ENCODE peak calls at places on chromosomes 6 and 20, in four cellular contexts. Z, A, B and P are unnamed samples.

GRCh38 chr20:64109831-64110391 is 2.5 kb upstream of the NPBWR2 start:
- DNase-seq in B (no peak), Z (no peak), A (no peak), P (no peak)

GRCh38 chr20:44187054-44187762 is at the start of gene JPH2:
- DNase-seq in Z (peak), A (no peak), B (no peak), P (no peak)

GRCh38 chr6:75090574-75090973 is 115.3 kb downstream of the COL12A1 start:
- DNase-seq in A (no peak), B (no peak), Z (no peak), P (no peak)

GRCh38 chr6:38588631-38589366 is 50.9 kb downstream of the BTBD9 start:
- DNase-seq in B (no peak), A (peak), Z (peak), P (no peak)

GRCh38 chr20:59182401-59183044 is 18.9 kb downstream of the ZNF831 start:
- DNase-seq in Z (no peak), B (no peak), A (no peak), P (no peak)

GRCh38 chr20:891121-892080 is 24.7 kb downstream of the ANGPT4 start:
- DNase-seq in A (no peak), B (peak), Z (no peak), P (no peak)

GRCh38 chr6:75855047-75855446 is 106.0 kb downstream of the MYO6 start:
- DNase-seq in A (peak), Z (peak), B (peak), P (peak)

GRCh38 chr6:81816387-81816786 is 63.9 kb upstream of the TENT5A start:
- DNase-seq in B (no peak), Z (peak), A (no peak), P (no peak)

GRCh38 chr6:69985180-69985579 is 118.8 kb downstream of the COL19A1 start:
- DNase-seq in Z (peak), A (no peak), B (no peak), P (no peak)

GRCh38 chr6:149560736-149561135 is 5.4 kb upstream of the GINM1 start:
- DNase-seq in B (no peak), A (no peak), Z (no peak), P (no peak)

GRCh38 chr6:163773646-163774045 is 359.1 kb downstream of the QKI start:
- DNase-seq in Z (no peak), A (no peak), B (no peak), P (no peak)

GRCh38 chr6:5787054-5787720 is 219.5 kb downstream of the NRN1 start:
- DNase-seq in B (no peak), A (no peak), Z (no peak), P (no peak)

GRCh38 chr6:76779068-76779467 is 684.2 kb downstream of the HTR1B start:
- DNase-seq in Z (no peak), A (no peak), B (no peak), P (peak)

GRCh38 chr20:61668771-61669503 is 396.7 kb downstream of the TAF4 start:
- DNase-seq in B (no peak), A (no peak), Z (no peak), P (no peak)

GRCh38 chr20:17925940-17926300 is 42.7 kb downstream of the SNX5 start:
- DNase-seq in Z (no peak), A (no peak), B (no peak), P (no peak)

GRCh38 chr20:7935027-7935551 is 5.2 kb downstream of the HAO1 start:
- DNase-seq in A (no peak), Z (no peak), B (no peak), P (no peak)

GRCh38 chr6:144364727-144365126 is 79.6 kb downstream of the UTRN start:
- DNase-seq in B (no peak), A (no peak), Z (no peak), P (no peak)

GRCh38 chr6:17584241-17584803 is 15.8 kb upstream of the FAM8A1 start:
- DNase-seq in B (no peak), Z (peak), A (peak), P (peak)

GRCh38 chr20:61725145-61725544 is 340.5 kb downstream of the TAF4 start:
- DNase-seq in Z (no peak), B (no peak), A (no peak), P (no peak)

GRCh38 chr6:143940011-143940597 is 68.0 kb downstream of the PLAGL1 start:
- DNase-seq in B (no peak), Z (peak), A (peak), P (no peak)

GRCh38 chr6:46926481-46926880 is 4.7 kb upstream of the ADGRF5 start:
- DNase-seq in Z (peak), A (no peak), B (no peak), P (no peak)

GRCh38 chr20:31606928-31607639 is 2.0 kb downstream of the ID1 start:
- DNase-seq in A (no peak), B (no peak), Z (peak), P (peak)

GRCh38 chr6:130831598-130831997 is 4.4 kb downstream of the SMLR1 start:
- DNase-seq in Z (no peak), B (no peak), A (no peak), P (no peak)

GRCh38 chr6:136550330-136551071 is at the start of gene MAP7:
- DNase-seq in Z (no peak), A (no peak), B (peak), P (no peak)

GRCh38 chr6:5855787-5856186 is 150.9 kb downstream of the NRN1 start:
- DNase-seq in B (no peak), Z (no peak), A (no peak), P (no peak)

GRCh38 chr6:84525907-84526306 is 238.5 kb downstream of the TBX18 start:
- DNase-seq in B (no peak), A (no peak), Z (peak), P (no peak)

GRCh38 chr6:145148392-145149175 is 586.7 kb downstream of the EPM2A start:
- DNase-seq in A (peak), B (no peak), Z (peak), P (peak)

GRCh38 chr20:32509639-32510066 is 75.5 kb downstream of the NOL4L start:
- DNase-seq in A (no peak), B (no peak), Z (peak), P (no peak)

GRCh38 chr6:91276315-91276714 is 689.4 kb upstream of the MAP3K7 start:
- DNase-seq in Z (no peak), B (no peak), A (no peak), P (no peak)

GRCh38 chr6:138965291-138965874 is 22.7 kb downstream of the REPS1 start:
- DNase-seq in B (no peak), Z (no peak), A (no peak), P (no peak)

GRCh38 chr6:70469965-70470364 is 56.7 kb downstream of the FAM135A start:
- DNase-seq in Z (no peak), A (no peak), B (no peak), P (no peak)

GRCh38 chr20:18005170-18005989 is 36.6 kb downstream of the MGME1 start:
- DNase-seq in Z (no peak), B (peak), A (no peak), P (no peak)

GRCh38 chr20:25540273-25540672 is 45.1 kb downstream of the NINL start:
- DNase-seq in B (peak), Z (peak), A (no peak), P (no peak)

GRCh38 chr6:14146459-14147096 is 29.0 kb downstream of the CD83 start:
- DNase-seq in A (no peak), B (no peak), Z (no peak), P (no peak)

GRCh38 chr6:161137839-161138544 is 135.9 kb downstream of the AGPAT4 start:
- DNase-seq in B (no peak), Z (peak), A (peak), P (no peak)

GRCh38 chr6:109523478-109523877 is 40.5 kb upstream of the ZBTB24 start:
- DNase-seq in B (no peak), A (peak), Z (peak), P (no peak)

GRCh38 chr6:56091159-56091869 is 156.1 kb downstream of the COL21A1 start:
- DNase-seq in B (no peak), A (peak), Z (peak), P (peak)

GRCh38 chr20:44730441-44730840 is 15.2 kb upstream of the KCNK15 start:
- DNase-seq in B (no peak), A (peak), Z (peak), P (peak)

GRCh38 chr20:41540459-41540858 is 77.7 kb downstream of the CHD6 start:
- DNase-seq in Z (no peak), A (no peak), B (no peak), P (no peak)
- TF ChIP-seq CTCF in Z (no peak), A (no peak), B (no peak), P (no peak)

DNA sequence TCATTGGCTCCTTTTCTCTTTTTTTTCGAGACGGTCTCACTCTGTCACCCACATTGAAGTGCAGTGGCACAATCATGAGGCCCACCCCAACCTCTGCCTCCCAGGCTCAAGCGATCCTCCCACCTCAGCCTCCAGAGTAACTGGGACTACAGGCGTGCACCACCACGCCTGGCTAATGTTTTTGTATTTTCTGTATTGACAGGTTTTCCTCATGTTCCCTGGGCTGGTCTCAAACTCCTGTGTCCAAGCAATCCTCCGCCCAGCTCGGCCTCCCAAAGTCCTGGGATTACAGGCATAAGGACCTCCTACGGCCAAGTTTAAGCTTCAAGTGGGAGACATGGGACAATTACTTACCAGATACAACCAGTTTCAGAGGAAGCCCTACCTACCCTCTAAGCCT is 9.4 kb upstream of the POU5F1 start:
- DNase-seq in B (no peak), A (no peak), Z (no peak), P (no peak)
- H3K4me3 ChIP-seq in B (peak), A (peak), Z (peak), P (peak)

GRCh38 chr6:28771401-28772267 is 152.2 kb downstream of the TRIM27 start:
- DNase-seq in B (no peak), A (no peak), Z (no peak), P (no peak)
- TF ChIP-seq CTCF in B (no peak), A (no peak), Z (no peak), P (peak)

DNA sequence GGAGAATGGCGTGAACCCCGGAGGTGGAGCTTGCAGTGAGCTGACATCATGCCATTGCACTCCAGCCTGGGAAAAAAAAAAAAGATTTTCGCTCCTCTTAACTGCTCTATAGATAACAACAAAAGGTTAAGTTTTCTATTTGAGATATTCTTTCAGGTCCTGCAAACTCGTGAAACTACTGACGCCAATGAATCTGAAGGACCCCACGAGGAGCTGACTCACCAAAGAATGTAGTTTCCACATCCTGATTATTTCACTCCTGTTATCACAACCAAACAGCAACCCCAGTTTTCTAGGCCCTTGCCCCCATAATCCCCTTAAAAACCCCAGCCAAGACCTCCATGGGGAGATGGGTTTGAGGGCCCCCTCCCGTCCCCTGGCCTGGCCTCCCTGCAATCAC is 58.7 kb downstream of the OTOR start:
- DNase-seq in Z (peak), A (no peak), B (no peak), P (no peak)
- H3K4me3 ChIP-seq in Z (no peak), A (no peak), B (no peak), P (no peak)

DNA sequence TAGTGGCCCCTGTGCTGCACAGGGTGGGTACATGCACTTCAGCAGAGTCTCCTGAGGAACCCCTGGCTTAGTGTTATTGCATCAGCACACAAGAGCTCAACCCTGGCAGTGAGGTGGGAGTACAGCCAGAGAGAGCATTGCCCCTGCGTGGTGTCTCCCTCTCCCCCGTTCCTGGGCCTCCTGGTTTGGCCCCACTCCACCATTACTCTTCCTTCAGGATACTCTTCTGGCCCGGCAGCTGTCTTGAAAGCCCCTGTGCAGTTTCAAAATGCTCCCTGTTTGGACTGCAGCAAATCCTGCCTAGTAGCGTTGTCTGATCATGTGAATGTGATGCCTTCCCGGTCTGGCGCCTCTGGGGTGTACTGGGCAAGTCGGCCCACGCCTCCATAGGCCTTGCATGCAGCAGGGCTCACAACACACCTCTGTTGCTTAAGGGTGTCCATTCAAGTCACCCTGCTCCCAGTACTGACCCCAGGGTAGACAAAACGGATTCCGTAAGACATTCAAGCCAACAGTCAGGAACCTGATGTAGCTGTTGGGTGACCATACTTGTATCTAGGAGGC is 32.1 kb downstream of the TXNDC5 start:
- DNase-seq in Z (no peak), A (no peak), B (no peak), P (no peak)
- TF ChIP-seq CTCF in Z (no peak), A (no peak), B (no peak), P (no peak)

DNA sequence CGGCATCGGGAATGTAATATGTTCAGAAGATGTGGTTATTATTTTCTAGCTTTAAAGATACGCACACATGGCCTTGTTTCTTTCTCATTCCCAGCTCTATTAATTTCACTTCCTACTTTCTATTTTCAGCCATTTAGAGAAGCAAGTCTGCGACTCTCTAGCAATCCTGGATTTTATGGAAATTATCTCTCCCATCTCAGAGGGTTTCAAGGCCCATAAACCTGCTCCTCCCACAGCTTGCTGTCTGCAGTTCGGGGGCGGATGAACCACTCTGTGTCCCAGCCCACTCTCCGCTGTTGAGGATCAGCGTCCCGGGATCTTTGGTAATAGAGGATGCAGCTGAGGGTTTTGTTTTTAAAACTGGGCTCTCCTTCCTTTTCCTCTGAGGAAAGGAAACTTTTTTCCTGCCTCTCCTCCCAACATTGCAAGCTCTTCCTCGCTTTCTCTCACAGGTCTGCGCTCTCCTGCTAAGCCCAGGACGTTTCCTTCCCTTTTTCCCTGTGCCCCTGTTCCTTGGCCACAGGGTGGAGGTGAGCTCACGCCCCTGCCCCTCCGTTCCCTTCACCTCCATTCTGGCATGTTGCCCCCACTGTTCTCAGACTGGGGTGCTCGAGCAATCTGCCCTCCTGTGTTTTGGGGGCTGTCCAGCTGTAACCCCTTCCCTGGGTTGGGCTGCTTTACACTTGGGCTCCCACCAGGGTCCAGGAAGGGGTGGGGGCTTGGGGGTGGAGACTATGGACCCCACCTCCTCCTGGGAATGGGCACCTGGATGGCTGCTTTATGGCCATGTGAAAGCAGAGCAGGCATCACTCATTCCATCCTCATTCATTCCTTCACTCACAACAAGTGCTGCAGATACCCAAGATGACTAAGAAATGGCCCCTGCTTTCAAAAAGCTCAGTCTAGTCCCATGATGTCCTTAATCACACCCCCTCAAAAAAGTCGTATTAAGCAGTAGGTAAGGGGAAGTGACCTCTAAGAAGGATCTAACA is 54.9 kb downstream of the ZBTB9 start:
- DNase-seq in A (no peak), Z (no peak), B (no peak), P (no peak)
- H3K4me3 ChIP-seq in A (no peak), Z (no peak), B (peak), P (no peak)

DNA sequence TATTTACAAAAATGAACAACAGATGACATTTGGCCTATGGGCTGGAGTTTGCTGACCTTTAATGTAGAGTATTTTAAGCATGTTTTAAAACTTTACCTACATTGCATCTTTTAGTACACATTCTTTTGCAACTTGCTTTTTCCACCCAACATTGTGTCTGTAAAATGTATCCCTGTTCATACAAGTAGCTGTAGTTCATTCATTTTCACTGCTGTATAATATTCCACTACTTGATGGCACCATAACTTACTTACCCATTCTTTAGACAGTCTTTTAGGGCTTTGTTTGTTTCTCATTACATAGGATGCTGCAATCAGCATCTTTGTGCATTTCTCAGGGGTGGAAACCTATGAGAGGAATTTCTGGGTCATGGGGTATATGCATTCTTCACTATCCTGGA is 115.1 kb downstream of the EYA2 start:
- DNase-seq in Z (no peak), B (no peak), A (no peak), P (no peak)
- TF ChIP-seq CTCF in Z (no peak), B (no peak), A (no peak), P (no peak)